ENCODE peak calls at places on chromosomes 12 and 14, in eight cellular contexts. C, N, V, T, J, M, E and W are unnamed samples.

GRCh38 chr14:92280554-92281262 is 42.3 kb upstream of the SLC24A4 start:
- DNase-seq in E (peak), T (no peak), M (no peak), C (no peak), N (no peak), V (no peak), J (no peak), W (no peak)

GRCh38 chr14:32724864-32725550 is 213.7 kb upstream of the NPAS3 start:
- DNase-seq in M (peak), N (no peak), T (no peak), V (no peak), E (peak), J (no peak), C (no peak), W (no peak)

GRCh38 chr12:52396656-52397055 is 9.5 kb downstream of the KRT82 start:
- DNase-seq in M (no peak), T (no peak), N (no peak), J (no peak), C (no peak), E (no peak), V (peak), W (no peak)

GRCh38 chr14:90698379-90698869 is 117.8 kb downstream of the TTC7B start:
- DNase-seq in J (peak), V (peak), M (peak), C (no peak), T (no peak), E (peak), N (peak), W (peak)

GRCh38 chr12:106084048-106084671 is 54.6 kb downstream of the NUAK1 start:
- DNase-seq in E (peak), M (no peak), N (no peak), T (no peak), J (no peak), C (peak), V (no peak), W (no peak)

GRCh38 chr14:52018252-52018651 is 28.9 kb downstream of the RTRAF start:
- DNase-seq in J (no peak), E (peak), T (no peak), V (no peak), C (no peak), M (peak), N (no peak), W (no peak)

GRCh38 chr12:113796086-113796827 is 169.9 kb downstream of the RBM19 start:
- DNase-seq in C (no peak), V (no peak), T (no peak), M (no peak), E (no peak), J (no peak), N (no peak), W (no peak)

GRCh38 chr14:64812412-64812811 is 67.3 kb downstream of the SPTB start:
- DNase-seq in C (no peak), E (no peak), T (peak), N (no peak), M (no peak), J (no peak), V (no peak), W (peak)

GRCh38 chr14:25108959-25109358 is 59.0 kb upstream of the STXBP6 start:
- DNase-seq in C (no peak), N (no peak), E (peak), T (no peak), V (no peak), M (no peak), J (no peak), W (no peak)

GRCh38 chr12:46744256-46744655 is 81.5 kb downstream of the SLC38A4 start:
- DNase-seq in J (no peak), V (no peak), M (no peak), T (no peak), N (no peak), E (no peak), C (no peak), W (no peak)

GRCh38 chr14:47500369-47500768 is 175.0 kb downstream of the MDGA2 start:
- DNase-seq in N (no peak), M (no peak), C (no peak), T (no peak), J (no peak), E (no peak), V (no peak), W (no peak)

GRCh38 chr14:39740454-39740853 is 308.2 kb upstream of the FBXO33 start:
- DNase-seq in J (no peak), V (no peak), E (no peak), C (no peak), T (no peak), M (no peak), N (no peak), W (no peak)

GRCh38 chr14:93566065-93566693 is 135.4 kb downstream of the UNC79 start:
- DNase-seq in E (no peak), J (no peak), T (no peak), C (no peak), N (no peak), V (no peak), M (no peak), W (no peak)

GRCh38 chr12:67472551-67472950 is 176.0 kb upstream of the DYRK2 start:
- DNase-seq in C (no peak), V (no peak), J (no peak), N (peak), E (no peak), T (no peak), M (no peak), W (no peak)

GRCh38 chr14:54420478-54421116 is 20.6 kb downstream of the CNIH1 start:
- DNase-seq in J (peak), N (no peak), T (no peak), M (peak), C (peak), E (peak), V (no peak), W (peak)